ENCODE peak calls at places on chromosomes 16 and 17, in six cellular contexts. F is GM12878, D is right lobe of liver, Z is HepG2, W is upper lobe of left lung, T is HCT116. C is an unnamed sample.

GRCh38 chr17:34562387-34562786 is 17.0 kb upstream of the TMEM132E start:
- ATAC-seq in W (no peak), T (peak; percentile 79), Z (peak; percentile 77), F (peak; percentile 67), D (no peak), C (no peak)

GRCh38 chr16:81894592-81894991 is 115.5 kb downstream of the PLCG2 start:
- ATAC-seq in Z (no peak), F (no peak), W (no peak), D (no peak), T (no peak), C (no peak)

GRCh38 chr16:88869673-88869980 is 3.2 kb upstream of the PABPN1L start:
- ATAC-seq in D (no peak), W (no peak), Z (no peak), T (no peak), F (no peak), C (no peak)

GRCh38 chr17:41725134-41725533 is 9.3 kb downstream of the HAP1 start:
- ATAC-seq in Z (peak; percentile 63), D (no peak), F (no peak), T (no peak), W (no peak), C (no peak)

GRCh38 chr17:59754547-59754946 is 47.1 kb downstream of the VMP1 start:
- ATAC-seq in T (peak; percentile 73), D (no peak), F (peak; percentile 21), W (no peak), Z (peak; percentile 48), C (no peak)

GRCh38 chr17:50482516-50482915 is 3.9 kb downstream of the RSAD1 start:
- ATAC-seq in Z (peak; percentile 50), F (peak; percentile 57), T (peak; percentile 58), D (peak; percentile 72), W (peak; percentile 87), C (peak; percentile 86)

GRCh38 chr17:75611746-75612437 is 21.3 kb upstream of the SMIM5 start:
- ATAC-seq in W (no peak), D (no peak), F (no peak), Z (no peak), T (no peak), C (no peak)

GRCh38 chr17:7042507-7043194 is 1.2 kb downstream of the SLC16A11 start:
- ATAC-seq in T (no peak), Z (no peak), W (no peak), F (peak; percentile 7), D (no peak), C (no peak)

GRCh38 chr17:10198509-10199249 is at the start of gene GAS7:
- ATAC-seq in F (peak; percentile 77), Z (no peak), T (peak; percentile 90), D (peak; percentile 63), W (no peak), C (peak; percentile 83)

GRCh38 chr17:79362086-79362995 is 248.5 kb downstream of the RBFOX3 start:
- ATAC-seq in Z (no peak), D (no peak), W (no peak), T (no peak), F (no peak), C (no peak)

GRCh38 chr17:2033128-2033527 is 3.2 kb downstream of the DPH1 start:
- ATAC-seq in W (no peak), T (no peak), Z (no peak), D (no peak), F (no peak), C (no peak)

GRCh38 chr17:57834146-57834741 is 15.6 kb downstream of the MRPS23 start:
- ATAC-seq in F (no peak), Z (peak; percentile 20), T (peak; percentile 87), W (no peak), D (no peak), C (peak; percentile 76)

GRCh38 chr16:49696414-49697101 is 159.4 kb downstream of the ZNF423 start:
- ATAC-seq in Z (peak; percentile 36), F (no peak), W (no peak), D (no peak), T (no peak), C (no peak)

GRCh38 chr16:75593825-75594820 is 27.9 kb downstream of the GABARAPL2 start:
- ATAC-seq in D (no peak), Z (peak; percentile 97), F (no peak), W (no peak), T (peak; percentile 34), C (peak; percentile 33)

GRCh38 chr16:50152807-50153647 is at the start of gene TENT4B:
- ATAC-seq in T (peak; percentile 86), W (peak; percentile 94), F (peak; percentile 78), Z (peak; percentile 68), D (peak; percentile 83), C (peak; percentile 93)

GRCh38 chr17:15051913-15052312 is 213.2 kb downstream of the PMP22 start:
- ATAC-seq in D (peak; percentile 72), W (no peak), F (no peak), T (no peak), Z (no peak), C (no peak)

GRCh38 chr16:81558077-81558443 is 113.5 kb downstream of the CMIP start:
- ATAC-seq in Z (no peak), W (no peak), T (no peak), D (no peak), F (no peak), C (no peak)

GRCh38 chr16:75320435-75320834 is 69.0 kb upstream of the BCAR1 start:
- ATAC-seq in D (peak; percentile 43), F (peak; percentile 61), Z (peak; percentile 85), W (no peak), T (no peak), C (no peak)

GRCh38 chr16:19882186-19882585 is 2.5 kb downstream of the GPRC5B start:
- ATAC-seq in T (no peak), Z (no peak), D (no peak), W (no peak), F (no peak), C (no peak)

GRCh38 chr17:14203392-14203791 is 33.3 kb downstream of the CDRT15 start:
- ATAC-seq in T (no peak), W (no peak), F (no peak), D (no peak), Z (no peak), C (no peak)

GRCh38 chr16:75092777-75093176 is 23.8 kb downstream of the LDHD start:
- ATAC-seq in W (no peak), F (no peak), Z (no peak), T (peak; percentile 63), D (peak; percentile 88), C (no peak)

GRCh38 chr17:68719431-68719830 is 118.3 kb upstream of the FAM20A start:
- ATAC-seq in W (no peak), D (no peak), Z (no peak), T (no peak), F (no peak), C (no peak)

GRCh38 chr16:70696952-70697600 is 11.2 kb upstream of the MTSS2 start:
- ATAC-seq in Z (no peak), W (peak; percentile 64), F (no peak), T (no peak), D (no peak), C (no peak)

GRCh38 chr17:81803728-81804558 is at the start of gene GCGR:
- ATAC-seq in W (no peak), D (peak; percentile 7), F (no peak), Z (no peak), T (no peak), C (no peak)

GRCh38 chr16:72285324-72285723 is 113.4 kb upstream of the PMFBP1 start:
- ATAC-seq in T (no peak), F (no peak), Z (no peak), D (no peak), W (no peak), C (no peak)

GRCh38 chr16:72285728-72286127 is 113.8 kb upstream of the PMFBP1 start:
- ATAC-seq in D (peak; percentile 68), W (no peak), F (no peak), T (no peak), Z (no peak), C (no peak)

GRCh38 chr16:72286936-72287620 is 115.1 kb upstream of the PMFBP1 start:
- ATAC-seq in F (no peak), D (no peak), W (no peak), Z (no peak), T (no peak), C (no peak)

GRCh38 chr16:72282338-72282737 is 110.4 kb upstream of the PMFBP1 start:
- ATAC-seq in F (no peak), T (no peak), Z (no peak), W (peak; percentile 27), D (no peak), C (no peak)

GRCh38 chr16:72284042-72284789 is 112.3 kb upstream of the PMFBP1 start:
- ATAC-seq in F (no peak), Z (no peak), W (peak; percentile 63), D (no peak), T (no peak), C (no peak)
- TF ChIP-seq POLR2A in F (no peak), Z (no peak), W (no peak), D (no peak), T (no peak), C (no peak)

DNA sequence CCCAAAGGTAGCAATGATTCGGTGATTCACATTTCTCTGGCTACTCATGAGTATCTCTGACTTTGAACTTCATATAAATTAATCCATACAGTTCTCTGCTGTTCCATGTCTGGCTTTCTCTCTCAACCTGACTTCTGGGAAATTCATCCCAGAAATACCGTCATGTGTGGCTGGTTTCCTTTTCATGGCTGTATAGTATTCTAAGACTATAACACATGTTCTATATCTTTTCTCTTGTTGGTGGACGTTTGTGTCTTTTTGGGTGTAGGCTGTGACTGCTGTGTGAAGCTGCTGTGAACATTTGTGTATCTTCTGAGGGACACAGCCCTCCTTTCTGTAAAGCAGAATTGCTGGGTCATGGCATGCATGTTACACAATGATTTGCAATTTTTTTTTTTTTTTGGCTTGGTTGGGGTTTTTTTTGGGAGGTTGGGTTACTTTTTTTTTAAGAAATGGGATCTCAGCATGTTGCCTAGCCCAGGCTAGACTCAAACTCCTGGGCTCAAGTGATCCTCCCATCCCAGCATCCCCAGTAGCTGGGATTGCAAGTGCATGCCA is 6.3 kb downstream of the TTYH2 start:
- ATAC-seq in F (no peak), D (no peak), T (no peak), W (no peak), Z (no peak), C (no peak)
- H3K4me3 ChIP-seq in F (no peak overlapping the region), D (no peak overlapping the region), T (no peak overlapping the region), W (no peak overlapping the region), Z (no peak overlapping the region), C (no peak overlapping the region)

GRCh38 chr16:84893467-84893848 is 73.7 kb downstream of the CRISPLD2 start:
- ATAC-seq in W (no peak), F (peak; percentile 51), T (no peak), Z (peak; percentile 24), D (peak; percentile 14), C (no peak)
- H3K4me1 ChIP-seq in W (peaks cover 5% of the 10 kb centered on the region), F (peaks cover 6% of the 10 kb centered on the region), T (no peaks in the 10 kb centered on the region), Z (peaks cover 11% of the 10 kb centered on the region), D (peaks cover 13% of the 10 kb centered on the region), C (no peaks in the 10 kb centered on the region)

GRCh38 chr17:78315355-78316114 is 44.3 kb downstream of the SOCS3 start:
- ATAC-seq in T (peak; percentile 56), D (no peak), W (peak; percentile 76), F (peak; percentile 58), Z (no peak), C (peak; percentile 78)

GRCh38 chr17:78316115-78316866 is 43.6 kb downstream of the SOCS3 start:
- ATAC-seq in Z (no peak), W (no peak), D (no peak), T (peak; percentile 0), F (peak; percentile 13), C (no peak)

GRCh38 chr17:78316867-78317816 is 42.7 kb downstream of the SOCS3 start:
- ATAC-seq in F (peak; percentile 47), D (no peak), W (peak; percentile 73), Z (no peak), T (peak; percentile 20), C (no peak)

GRCh38 chr17:78314683-78315354 is 45.1 kb downstream of the SOCS3 start:
- ATAC-seq in W (no peak), F (no peak), D (no peak), T (peak; percentile 25), Z (no peak), C (no peak)

GRCh38 chr17:78313735-78314648 is 45.9 kb downstream of the SOCS3 start:
- ATAC-seq in W (peak; percentile 68), Z (peak; percentile 66), F (peak; percentile 69), T (peak; percentile 74), D (peak; percentile 89), C (peak; percentile 79)
- TF ChIP-seq POLR2A in W (peak; percentile 77), Z (no peak), F (no peak), T (peak; percentile 93), D (peak; percentile 78), C (peak; percentile 39)

C was measured in gastroesophageal sphincter.